ENCODE peak calls at places on chromosomes 2 and 18, in ten cellular contexts. S is NCI-H1694 treated with DMSO at 0.1 percent for 48 hours; R is nephron progenitor cell; G is DND-41; J is NCI-H2081 treated with DMSO at 0.1 percent for 48 hours; H is H9; Y is T-helper 1 cell; I is NCI-H1436 treated with DMSO at 0.1 percent for 48 hours; U is stimulated activated CD4-positive, alpha-beta T cell treated with anti-CD3 and anti-CD28 coated beads, Interleukin-2, amount 100 ng/mL, for 48 hours; K is aorta. V is an unnamed sample.

GRCh38 chr2:236608308-236608564 is 38.6 kb downstream of the ACKR3 start:
- DNase-seq in I (no peak), J (no peak), S (no peak), Y (no peak), H (no peak), R (no peak), G (no peak), U (no peak), K (no peak), V (peak)

GRCh38 chr2:195658541-195658890 is 1.5 kb downstream of the SLC39A10 start:
- DNase-seq in S (no peak), G (peak), Y (peak), H (no peak), K (no peak), I (no peak), U (no peak), R (no peak), J (no peak), V (peak)

GRCh38 chr2:135563793-135564192 is 32.5 kb downstream of the R3HDM1 start:
- DNase-seq in Y (no peak), S (no peak), K (no peak), U (no peak), G (no peak), J (no peak), R (no peak), I (no peak), H (no peak), V (peak)

GRCh38 chr18:23943903-23944624 is 70.5 kb upstream of the TTC39C start:
- DNase-seq in U (no peak), S (no peak), J (no peak), Y (no peak), I (no peak), R (no peak), H (no peak), G (no peak), K (no peak), V (peak)

GRCh38 chr2:100603945-100604633 is 41.3 kb downstream of the PDCL3 start:
- DNase-seq in G (no peak), K (no peak), H (no peak), Y (no peak), J (no peak), R (no peak), U (no peak), I (no peak), S (no peak), V (no peak)

GRCh38 chr2:203975912-203976311 is 39.3 kb downstream of the ICOS start:
- DNase-seq in G (no peak), U (no peak), Y (no peak), I (no peak), S (no peak), R (no peak), H (no peak), K (no peak), J (no peak), V (no peak)

GRCh38 chr2:198390670-198391069 is 586.3 kb downstream of the PLCL1 start:
- DNase-seq in U (no peak), S (no peak), R (no peak), H (no peak), I (no peak), Y (no peak), G (no peak), K (no peak), J (no peak), V (no peak)

GRCh38 chr2:11213975-11214374 is 58.7 kb downstream of the SLC66A3 start:
- DNase-seq in Y (no peak), U (no peak), K (no peak), S (no peak), J (no peak), G (no peak), H (no peak), R (no peak), I (no peak), V (no peak)

GRCh38 chr2:47004905-47005495 is 89.4 kb upstream of the MCFD2 start:
- DNase-seq in H (no peak), S (no peak), R (no peak), Y (no peak), K (no peak), J (no peak), U (no peak), G (no peak), I (no peak), V (no peak)

GRCh38 chr2:85353876-85354285 is 447 bp downstream of the RETSAT start:
- DNase-seq in S (no peak), R (no peak), Y (no peak), H (no peak), G (no peak), J (no peak), K (no peak), U (peak), I (no peak), V (peak)

GRCh38 chr2:39666489-39667141 is 898 bp downstream of the TMEM178A start:
- DNase-seq in R (peak), H (peak), G (no peak), Y (no peak), J (no peak), K (no peak), S (peak), I (no peak), U (no peak), V (peak)

GRCh38 chr2:127569274-127570065 is 34.0 kb downstream of the MYO7B start:
- DNase-seq in K (peak), S (no peak), G (no peak), Y (no peak), H (no peak), J (no peak), U (no peak), R (no peak), I (no peak), V (peak)

GRCh38 chr2:197204855-197205254 is 105.7 kb downstream of the ANKRD44 start:
- DNase-seq in Y (no peak), K (no peak), J (no peak), S (no peak), U (no peak), I (no peak), G (no peak), H (no peak), R (no peak), V (no peak)

GRCh38 chr18:22043837-22044236 is 125.6 kb upstream of the GATA6 start:
- DNase-seq in K (no peak), U (no peak), J (no peak), I (no peak), H (no peak), S (no peak), R (no peak), G (no peak), Y (no peak), V (no peak)

GRCh38 chr18:13220326-13220991 is 1.9 kb downstream of the LDLRAD4 start:
- DNase-seq in S (peak), J (no peak), H (no peak), Y (no peak), K (no peak), U (no peak), G (no peak), I (no peak), R (no peak), V (no peak)

GRCh38 chr2:241808701-241809382 is at the start of gene NEU4:
- DNase-seq in I (no peak), Y (no peak), H (peak), U (no peak), R (peak), J (no peak), S (no peak), G (no peak), K (peak), V (no peak)